ENCODE peak calls at places on chromosomes 3 and 15, in ten cellular contexts. O is activated T-cell treated with anti-CD3 and anti-CD28 coated beads for 48 hours; L is foreskin fibroblast; R is T-cell; U is effector CD4-positive, alpha-beta T cell; Y is thoracic aorta; I is HCEC 1CT; M is stimulated activated CD4-positive, alpha-beta T cell treated with anti-CD3 and anti-CD28 coated beads, Interleukin-1b, Interleukin-23, amount 100 ng/mL, for 1 hour; P is H9; S is EL. J is an unnamed sample.

GRCh38 chr3:35950045-35950444 is 310.7 kb downstream of the ARPP21 start:
- DNase-seq in O (no peak), L (peak; percentile 19), R (no peak), U (no peak), Y (no peak), I (no peak), M (no peak), P (no peak), S (no peak), J (no peak)

GRCh38 chr3:155640098-155640497 is 104.8 kb downstream of the PLCH1 start:
- DNase-seq in O (no peak), L (peak; percentile 8), R (no peak), U (no peak), Y (no peak), I (peak; percentile 27), M (no peak), P (no peak), S (peak; percentile 20), J (no peak)

GRCh38 chr3:76065975-76066374 is 280.6 kb upstream of the ZNF717 start:
- DNase-seq in O (no peak), L (peak; percentile 54), R (no peak), U (no peak), Y (no peak), I (peak; percentile 76), M (no peak), P (no peak), S (no peak), J (no peak)

GRCh38 chr15:88635343-88635742 is 3.5 kb upstream of the ISG20 start:
- DNase-seq in O (no peak), L (peak; percentile 58), R (peak; percentile 62), U (peak; percentile 39), Y (no peak), I (no peak), M (no peak), P (no peak), S (no peak), J (no peak)

GRCh38 chr3:52793702-52794611 is 639 bp upstream of the ITIH3 start:
- DNase-seq in O (no peak), L (no peak), R (no peak), U (no peak), Y (no peak), I (no peak), M (no peak), P (no peak), S (no peak), J (no peak)

GRCh38 chr3:2511356-2511755 is 412.7 kb downstream of the CNTN4 start:
- DNase-seq in O (no peak), L (no peak), R (no peak), U (no peak), Y (no peak), I (no peak), M (no peak), P (no peak), S (no peak), J (peak; percentile 26)

GRCh38 chr3:152718810-152719209 is 116.1 kb upstream of the P2RY1 start:
- DNase-seq in O (no peak), L (peak; percentile 39), R (no peak), U (no peak), Y (no peak), I (no peak), M (no peak), P (no peak), S (no peak), J (no peak)

GRCh38 chr15:35311607-35312006 is 226.5 kb upstream of the NANOGP8 start:
- DNase-seq in O (no peak), L (no peak), R (no peak), U (no peak), Y (no peak), I (no peak), M (no peak), P (no peak), S (no peak), J (no peak)

GRCh38 chr15:69756440-69756839 is 303.8 kb downstream of the RPLP1 start:
- DNase-seq in O (no peak), L (no peak), R (no peak), U (no peak), Y (no peak), I (no peak), M (no peak), P (no peak), S (no peak), J (no peak)

GRCh38 chr15:101489236-101489632 is 273 bp downstream of the PCSK6 start:
- DNase-seq in O (peak; percentile 36), L (peak; percentile 26), R (no peak), U (no peak), Y (no peak), I (no peak), M (no peak), P (no peak), S (no peak), J (no peak)